ENCODE peak calls at places on chromosome 9, in eight cellular contexts. U, K, S, A, N, H, R and D are unnamed samples.

GRCh38 chr9:99059074-99059894 is 45.6 kb upstream of the TGFBR1 start:
- DNase-seq in U (no peak), K (no peak), S (no peak), A (no peak), N (peak), H (no peak), R (no peak), D (peak)

GRCh38 chr9:136726631-136727191 is 14.3 kb downstream of the DIPK1B start:
- DNase-seq in U (no peak), K (no peak), S (no peak), A (peak), N (no peak), H (peak), R (no peak), D (peak)

GRCh38 chr9:114177423-114178064 is 22.2 kb downstream of the COL27A1 start:
- DNase-seq in U (no peak), K (no peak), S (no peak), A (no peak), N (no peak), H (no peak), R (no peak), D (no peak)

GRCh38 chr9:69019808-69020207 is 5.9 kb upstream of the PRKACG start:
- DNase-seq in U (no peak), K (no peak), S (no peak), A (no peak), N (no peak), H (no peak), R (no peak), D (peak)

GRCh38 chr9:134432471-134432870 is 106.2 kb downstream of the RXRA start:
- DNase-seq in U (no peak), K (no peak), S (no peak), A (no peak), N (no peak), H (no peak), R (no peak), D (no peak)

GRCh38 chr9:69602768-69603167 is 69.4 kb downstream of the APBA1 start:
- DNase-seq in U (no peak), K (no peak), S (no peak), A (no peak), N (no peak), H (no peak), R (no peak), D (no peak)

GRCh38 chr9:136742640-136743391 is at the start of gene LCN10:
- DNase-seq in U (no peak), K (peak), S (peak), A (peak), N (no peak), H (no peak), R (no peak), D (no peak)

GRCh38 chr9:79889325-79889724 is 317.6 kb downstream of the TLE4 start:
- DNase-seq in U (no peak), K (no peak), S (no peak), A (no peak), N (no peak), H (no peak), R (no peak), D (no peak)

GRCh38 chr9:35556781-35557180 is 48.3 kb upstream of the TESK1 start:
- DNase-seq in U (no peak), K (no peak), S (no peak), A (no peak), N (no peak), H (no peak), R (no peak), D (no peak)

GRCh38 chr9:34810187-34810524 is 100.2 kb upstream of the CCL21 start:
- DNase-seq in U (no peak), K (no peak), S (no peak), A (no peak), N (no peak), H (no peak), R (no peak), D (no peak)

GRCh38 chr9:89446440-89447310 is 51.2 kb downstream of the SEMA4D start:
- DNase-seq in U (no peak), K (no peak), S (no peak), A (no peak), N (no peak), H (no peak), R (no peak), D (no peak)

GRCh38 chr9:68552700-68553099 is 12.0 kb upstream of the TMEM252 start:
- DNase-seq in U (no peak), K (no peak), S (no peak), A (no peak), N (no peak), H (no peak), R (no peak), D (no peak)

GRCh38 chr9:2321523-2322148 is 300.0 kb upstream of the VLDLR start:
- DNase-seq in U (no peak), K (no peak), S (no peak), A (no peak), N (no peak), H (no peak), R (no peak), D (no peak)

GRCh38 chr9:70615566-70616138 is 201.2 kb upstream of the KLF9 start:
- DNase-seq in U (no peak), K (no peak), S (no peak), A (no peak), N (no peak), H (no peak), R (no peak), D (no peak)

GRCh38 chr9:86282979-86283535 is 719 bp upstream of the ISCA1 start:
- DNase-seq in U (peak), K (no peak), S (no peak), A (no peak), N (no peak), H (peak), R (no peak), D (no peak)

GRCh38 chr9:29640507-29640906 is 2067.2 kb upstream of the C9orf72 start:
- DNase-seq in U (no peak), K (no peak), S (no peak), A (no peak), N (no peak), H (no peak), R (no peak), D (no peak)

GRCh38 chr9:15370496-15371464 is 51.9 kb upstream of the SNAPC3 start:
- DNase-seq in U (no peak), K (peak), S (no peak), A (peak), N (no peak), H (no peak), R (no peak), D (no peak)

GRCh38 chr9:133443982-133444381 is 15.8 kb upstream of the CACFD1 start:
- DNase-seq in U (no peak), K (no peak), S (no peak), A (no peak), N (no peak), H (no peak), R (no peak), D (no peak)